ENCODE peak calls at places on chromosomes 12 and 14, in ten cellular contexts. Q is neuronal stem cell; T is esophagus squamous epithelium; H is IMR-90; Z is tibial nerve; A is dorsolateral prefrontal cortex; G is sigmoid colon; D is upper lobe of left lung; K is CD8-positive, alpha-beta memory T cell; X is OCI-LY7. L is an unnamed sample.

GRCh38 chr14:78029471-78030372 is 140.5 kb upstream of the NRXN3 start:
- DNase-seq in T (no peak), X (no peak), K (no peak), A (no peak), Z (no peak), D (no peak), G (no peak), H (no peak), Q (no peak), L (no peak)

GRCh38 chr12:120981407-120981921 is 3.1 kb downstream of the HNF1A start:
- DNase-seq in X (no peak), K (no peak), D (no peak), Q (no peak), G (no peak), A (no peak), Z (no peak), H (no peak), T (no peak), L (no peak)

GRCh38 chr14:32648434-32648833 is 290.2 kb upstream of the NPAS3 start:
- DNase-seq in K (no peak), T (no peak), X (no peak), Q (no peak), Z (no peak), D (no peak), G (no peak), A (no peak), H (peak; percentile 68), L (no peak)

GRCh38 chr12:109770104-109770860 is 56.7 kb downstream of the FAM222A start:
- DNase-seq in X (no peak), Q (no peak), D (peak; percentile 4), G (peak; percentile 56), H (no peak), K (no peak), A (peak; percentile 62), Z (no peak), T (no peak), L (no peak)

GRCh38 chr12:106227641-106228319 is 20.0 kb downstream of the CKAP4 start:
- DNase-seq in Q (no peak), T (no peak), X (no peak), Z (no peak), A (no peak), D (peak; percentile 95), G (no peak), H (no peak), K (peak; percentile 55), L (peak; percentile 41)

GRCh38 chr14:76919811-76920571 is 93.8 kb downstream of the LRRC74A start:
- DNase-seq in T (no peak), A (peak; percentile 46), Q (no peak), K (no peak), H (peak; percentile 88), D (no peak), Z (no peak), X (no peak), G (peak; percentile 73), L (no peak)

GRCh38 chr12:21129906-21130305 is 1.1 kb upstream of the SLCO1B1 start:
- DNase-seq in A (no peak), X (no peak), K (no peak), G (no peak), Q (no peak), Z (no peak), D (no peak), H (no peak), T (no peak), L (no peak)

GRCh38 chr12:63904653-63905052 is 60.2 kb downstream of the SRGAP1 start:
- DNase-seq in Z (no peak), T (no peak), A (no peak), Q (no peak), G (no peak), K (no peak), X (no peak), H (no peak), D (no peak), L (no peak)

GRCh38 chr14:64684091-64684490 is 20.1 kb upstream of the PLEKHG3 start:
- DNase-seq in Z (no peak), G (peak; percentile 80), D (no peak), K (no peak), A (no peak), X (no peak), Q (no peak), H (peak; percentile 73), T (no peak), L (no peak)

GRCh38 chr14:92751819-92752218 is 3.4 kb upstream of the LGMN start:
- DNase-seq in Q (no peak), Z (no peak), K (no peak), T (no peak), A (no peak), H (no peak), D (no peak), X (no peak), G (no peak), L (no peak)

GRCh38 chr12:1847411-1847810 is 27.0 kb downstream of the LRTM2 start:
- DNase-seq in T (no peak), D (peak; percentile 6), X (no peak), A (no peak), G (peak; percentile 21), K (no peak), H (no peak), Z (no peak), Q (no peak), L (no peak)

GRCh38 chr14:88463318-88463717 is 77.9 kb downstream of the SPATA7 start:
- DNase-seq in H (no peak), X (peak; percentile 22), A (no peak), G (no peak), T (no peak), D (no peak), Q (no peak), K (no peak), Z (no peak), L (no peak)

GRCh38 chr12:80412343-80412953 is 31.6 kb upstream of the PTPRQ start:
- DNase-seq in G (no peak), Z (no peak), Q (peak; percentile 37), D (no peak), H (peak; percentile 69), A (no peak), K (no peak), T (no peak), X (peak; percentile 67), L (no peak)

GRCh38 chr12:104274811-104275210 is 28.7 kb upstream of the EID3 start:
- DNase-seq in H (no peak), Q (no peak), D (no peak), A (no peak), G (no peak), Z (no peak), K (no peak), T (no peak), X (no peak), L (no peak)

GRCh38 chr14:72547999-72548398 is 345.9 kb downstream of the DPF3 start:
- DNase-seq in X (no peak), D (no peak), G (peak; percentile 5), H (no peak), Q (no peak), A (no peak), Z (no peak), K (no peak), T (no peak), L (no peak)

GRCh38 chr12:68479832-68480291 is 130.8 kb upstream of the RAP1B start:
- DNase-seq in Q (no peak), H (peak; percentile 57), D (no peak), T (no peak), K (no peak), Z (no peak), A (no peak), X (no peak), G (no peak), L (no peak)
- H3K27ac ChIP-seq in Q (no peak overlapping the region), H (peak overlapping the region; percentile 86), D (no peak overlapping the region), T (peak overlapping the region; percentile 47), K (no peak overlapping the region), Z (no peak overlapping the region), A (no peak overlapping the region), X (no peak overlapping the region), G (peak overlapping the region; percentile 80), L (no peak overlapping the region)

GRCh38 chr12:46454981-46455380 is 82.4 kb upstream of the SLC38A2 start:
- DNase-seq in X (no peak), D (no peak), G (no peak), K (no peak), Q (no peak), A (no peak), T (no peak), Z (no peak), H (no peak), L (no peak)

GRCh38 chr12:46451276-46452021 is 78.9 kb upstream of the SLC38A2 start:
- DNase-seq in Q (no peak), G (no peak), H (no peak), T (no peak), X (no peak), A (no peak), D (no peak), K (no peak), Z (no peak), L (no peak)

GRCh38 chr12:46452776-46453175 is 80.2 kb upstream of the SLC38A2 start:
- DNase-seq in G (no peak), X (no peak), D (no peak), Z (no peak), T (no peak), Q (no peak), H (no peak), A (no peak), K (no peak), L (no peak)

GRCh38 chr12:46452061-46452615 is 79.6 kb upstream of the SLC38A2 start:
- DNase-seq in D (no peak), T (no peak), H (peak; percentile 62), K (no peak), A (no peak), X (no peak), G (no peak), Q (no peak), Z (no peak), L (no peak)

GRCh38 chr12:46453428-46453827 is 80.9 kb upstream of the SLC38A2 start:
- DNase-seq in D (no peak), Z (no peak), A (no peak), G (no peak), H (no peak), T (no peak), X (no peak), Q (no peak), K (no peak), L (no peak)
- H3K27ac ChIP-seq in D (no peak overlapping the region), Z (no peak overlapping the region), A (no peak overlapping the region), G (no peak overlapping the region), H (no peak overlapping the region), T (peak overlapping the region; percentile 9), X (no peak overlapping the region), Q (no peak overlapping the region), K (no peak overlapping the region), L (no peak overlapping the region)

GRCh38 chr12:75981247-75981646 is 50.3 kb downstream of the PHLDA1 start:
- DNase-seq in X (no peak), Z (no peak), D (no peak), G (no peak), Q (no peak), K (no peak), H (no peak), T (no peak), A (no peak), L (no peak)
- H3K27ac ChIP-seq in X (no peak overlapping the region), Z (no peak overlapping the region), D (peak overlapping the region; percentile 35), G (no peak overlapping the region), Q (no peak overlapping the region), K (no peak overlapping the region), H (no peak overlapping the region), T (peak overlapping the region; percentile 71), A (no peak overlapping the region), L (no peak overlapping the region)

DNA sequence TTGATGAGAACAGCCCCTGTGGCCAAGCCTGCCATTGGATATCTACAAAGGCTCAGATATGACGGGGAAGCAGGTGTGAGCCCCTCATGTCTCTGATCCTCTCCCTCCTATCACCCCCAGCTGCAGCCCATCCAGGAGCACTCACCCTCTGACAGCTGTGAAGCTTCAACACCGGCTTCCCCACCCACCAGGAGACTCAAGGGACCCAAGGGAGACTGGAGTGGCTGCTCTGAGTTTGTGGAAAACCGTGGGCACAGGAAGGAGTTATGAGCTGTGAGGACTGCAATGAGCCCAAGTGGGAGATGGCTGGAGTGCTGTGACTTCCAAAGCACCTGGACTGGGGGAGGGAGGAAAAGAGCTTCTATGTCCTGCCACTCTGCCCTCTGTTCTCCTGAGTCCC is 7.9 kb downstream of the IFI27L2 start:
- DNase-seq in Z (no peak), G (peak; percentile 50), D (peak; percentile 9), Q (no peak), K (no peak), X (no peak), A (no peak), T (no peak), H (no peak), L (no peak)
- H3K27ac ChIP-seq in Z (peak overlapping the region; percentile 33), G (no peak overlapping the region), D (no peak overlapping the region), Q (no peak overlapping the region), K (no peak overlapping the region), X (no peak overlapping the region), A (no peak overlapping the region), T (no peak overlapping the region), H (peak overlapping the region; percentile 26), L (no peak overlapping the region)